ENCODE peak calls at places on chromosome 21, in four cellular contexts. P is GM03348, R is neural progenitor cell, C is nephron progenitor cell. V is an unnamed sample.

GRCh38 chr21:45861156-45861870 is 120.3 kb upstream of the COL6A1 start:
- DNase-seq in P (no peak), R (no peak), C (no peak), V (no peak)

GRCh38 chr21:15437873-15438272 is 291.9 kb upstream of the USP25 start:
- DNase-seq in P (no peak), R (no peak), C (no peak), V (no peak)

GRCh38 chr21:36188081-36188681 is 31.6 kb downstream of the DOP1B start:
- DNase-seq in P (no peak), C (no peak), R (no peak), V (no peak)

GRCh38 chr21:36004441-36004840 is 55.9 kb downstream of the SETD4 start:
- DNase-seq in R (no peak), P (peak), C (no peak), V (no peak)

GRCh38 chr21:33099131-33099530 is 29.2 kb downstream of the OLIG1 start:
- DNase-seq in R (no peak), P (no peak), C (no peak), V (no peak)

GRCh38 chr21:42702720-42703119 is 49.3 kb downstream of the PDE9A start:
- DNase-seq in C (no peak), P (no peak), R (no peak), V (no peak)

GRCh38 chr21:35294231-35294898 is 245.3 kb upstream of the RUNX1 start:
- DNase-seq in C (no peak), R (peak), P (no peak), V (no peak)

GRCh38 chr21:43304621-43305335 is 122.2 kb downstream of the SIK1 start:
- DNase-seq in R (no peak), C (no peak), P (no peak), V (no peak)

GRCh38 chr21:45997205-45997494 is 15.6 kb downstream of the COL6A1 start:
- DNase-seq in R (no peak), P (no peak), C (no peak), V (no peak)

GRCh38 chr21:15904389-15904788 is 174.6 kb downstream of the USP25 start:
- DNase-seq in C (no peak), P (no peak), R (no peak), V (no peak)

GRCh38 chr21:36725793-36726386 is 27.0 kb downstream of the SIM2 start:
- DNase-seq in C (no peak), R (no peak), P (no peak), V (no peak)

GRCh38 chr21:33374080-33374873 is 28.9 kb upstream of the IFNGR2 start:
- DNase-seq in P (peak), C (peak), R (peak), V (peak)

GRCh38 chr21:39094847-39095525 is 88.3 kb downstream of the PSMG1 start:
- DNase-seq in P (peak), C (no peak), R (no peak), V (no peak)

GRCh38 chr21:34337741-34338140 is 26.1 kb upstream of the KCNE2 start:
- DNase-seq in C (no peak), P (no peak), R (no peak), V (no peak)

GRCh38 chr21:26751305-26751704 is 93.9 kb downstream of the ADAMTS1 start:
- DNase-seq in C (no peak), R (no peak), P (no peak), V (no peak)

GRCh38 chr21:15669247-15669646 is 60.5 kb upstream of the USP25 start:
- DNase-seq in C (no peak), P (peak), R (no peak), V (no peak)

GRCh38 chr21:27206368-27206982 is 239.6 kb upstream of the ADAMTS5 start:
- DNase-seq in C (no peak), R (peak), P (peak), V (no peak)

GRCh38 chr21:42677339-42678117 is 24.1 kb downstream of the PDE9A start:
- DNase-seq in C (no peak), P (no peak), R (no peak), V (no peak)

GRCh38 chr21:33968082-33968997 is 52.7 kb upstream of the ATP5PO start:
- DNase-seq in P (peak), R (peak), C (no peak), V (peak)

GRCh38 chr21:19607983-19608668 is 1204.5 kb upstream of the TMPRSS15 start:
- DNase-seq in P (no peak), C (no peak), R (peak), V (no peak)

GRCh38 chr21:35511298-35512162 is 462.4 kb upstream of the RUNX1 start:
- DNase-seq in P (peak), R (no peak), C (no peak), V (no peak)

GRCh38 chr21:36910581-36911307 is 55.7 kb downstream of the HLCS start:
- DNase-seq in R (no peak), P (peak), C (no peak), V (no peak)

GRCh38 chr21:34796518-34797201 is 127.9 kb downstream of the CLIC6 start:
- DNase-seq in P (no peak), C (no peak), R (no peak), V (no peak)

GRCh38 chr21:39319814-39320332 is 6.4 kb upstream of the BRWD1 start:
- DNase-seq in P (peak), C (no peak), R (no peak), V (no peak)

GRCh38 chr21:35585155-35585554 is 475.2 kb downstream of the SETD4 start:
- DNase-seq in P (no peak), R (no peak), C (no peak), V (no peak)

GRCh38 chr21:43918385-43918947 is 53.4 kb downstream of the AGPAT3 start:
- DNase-seq in C (no peak), R (no peak), P (no peak), V (no peak)

GRCh38 chr21:41750532-41751151 is 16.2 kb downstream of the RIPK4 start:
- DNase-seq in P (no peak), R (no peak), C (no peak), V (no peak)

GRCh38 chr21:24045775-24046215 is 1561.5 kb downstream of the MRPL39 start:
- DNase-seq in P (no peak), R (peak), C (peak), V (peak)

GRCh38 chr21:36159356-36159921 is 2.8 kb downstream of the DOP1B start:
- DNase-seq in P (no peak), C (no peak), R (no peak), V (no peak)

GRCh38 chr21:41953249-41953830 is 478 bp downstream of the C2CD2 start:
- DNase-seq in R (peak), C (peak), P (peak), V (peak)

GRCh38 chr21:25568230-25568629 is 39.1 kb downstream of the MRPL39 start:
- DNase-seq in P (peak), R (peak), C (peak), V (peak)

GRCh38 chr21:32186843-32187242 is 92.0 kb downstream of the MIS18A start:
- DNase-seq in C (no peak), R (no peak), P (no peak), V (no peak)

GRCh38 chr21:26761174-26761915 is 83.9 kb downstream of the ADAMTS1 start:
- DNase-seq in P (no peak), C (no peak), R (no peak), V (no peak)

GRCh38 chr21:21158376-21158918 is 160.2 kb downstream of the NCAM2 start:
- DNase-seq in C (no peak), R (no peak), P (no peak), V (no peak)

GRCh38 chr21:30194701-30195299 is 21.1 kb downstream of the CLDN8 start:
- DNase-seq in P (no peak), C (peak), R (peak), V (peak)

GRCh38 chr21:29233611-29234540 is 64.8 kb upstream of the BACH1 start:
- DNase-seq in R (peak), C (no peak), P (no peak), V (no peak)

GRCh38 chr21:43806017-43806710 is 16.8 kb downstream of the RRP1 start:
- DNase-seq in C (no peak), R (no peak), P (no peak), V (no peak)

GRCh38 chr21:44398499-44398898 is 45.1 kb downstream of the TRPM2 start:
- DNase-seq in R (no peak), P (no peak), C (no peak), V (no peak)

V was measured in endothelial cell.